ENCODE peak calls at places on chromosome 6, in five cellular contexts. One of them, this sample, is unnamed.

GRCh38 chr6:83231146-83231545 is 38.0 kb downstream of the RWDD2A start:
- DNase-seq in naive thymus-derived CD4-positive, alpha-beta T cell: no peak
- DNase-seq in NCI-H1417: no peak
- DNase-seq in left cardiac atrium: no peak
- DNase-seq in iris pigment epithelial cell: peak
- DNase-seq in this sample: no peak

GRCh38 chr6:86961432-86962200 is 24.3 kb downstream of the HTR1E start:
- DNase-seq in left cardiac atrium: no peak
- DNase-seq in NCI-H1417: no peak
- DNase-seq in iris pigment epithelial cell: no peak
- DNase-seq in naive thymus-derived CD4-positive, alpha-beta T cell: no peak
- DNase-seq in this sample: no peak

GRCh38 chr6:69942485-69942884 is 76.1 kb downstream of the COL19A1 start:
- DNase-seq in left cardiac atrium: no peak
- DNase-seq in iris pigment epithelial cell: no peak
- DNase-seq in naive thymus-derived CD4-positive, alpha-beta T cell: no peak
- DNase-seq in NCI-H1417: no peak
- DNase-seq in this sample: no peak

GRCh38 chr6:45631396-45631795 is 253.7 kb upstream of the SUPT3H start:
- DNase-seq in naive thymus-derived CD4-positive, alpha-beta T cell: no peak
- DNase-seq in iris pigment epithelial cell: peak
- DNase-seq in left cardiac atrium: no peak
- DNase-seq in NCI-H1417: no peak
- DNase-seq in this sample: no peak

GRCh38 chr6:94511502-94512088 is 1065.7 kb upstream of the MANEA start:
- DNase-seq in naive thymus-derived CD4-positive, alpha-beta T cell: no peak
- DNase-seq in NCI-H1417: no peak
- DNase-seq in iris pigment epithelial cell: no peak
- DNase-seq in left cardiac atrium: no peak
- DNase-seq in this sample: no peak

GRCh38 chr6:170286934-170287265 is 4.0 kb downstream of the DLL1 start:
- DNase-seq in NCI-H1417: no peak
- DNase-seq in naive thymus-derived CD4-positive, alpha-beta T cell: no peak
- DNase-seq in iris pigment epithelial cell: no peak
- DNase-seq in left cardiac atrium: no peak
- DNase-seq in this sample: no peak

GRCh38 chr6:74956559-74957428 is 249.1 kb downstream of the COL12A1 start:
- DNase-seq in naive thymus-derived CD4-positive, alpha-beta T cell: no peak
- DNase-seq in left cardiac atrium: no peak
- DNase-seq in NCI-H1417: no peak
- DNase-seq in iris pigment epithelial cell: no peak
- DNase-seq in this sample: no peak

GRCh38 chr6:127120787-127121636 is 2.5 kb downstream of the RSPO3 start:
- DNase-seq in iris pigment epithelial cell: peak
- DNase-seq in naive thymus-derived CD4-positive, alpha-beta T cell: peak
- DNase-seq in left cardiac atrium: peak
- DNase-seq in NCI-H1417: peak
- DNase-seq in this sample: peak

GRCh38 chr6:30489081-30490030 is at the start of gene HLA-E:
- DNase-seq in naive thymus-derived CD4-positive, alpha-beta T cell: peak
- DNase-seq in iris pigment epithelial cell: peak
- DNase-seq in NCI-H1417: peak
- DNase-seq in left cardiac atrium: peak
- DNase-seq in this sample: peak

GRCh38 chr6:45454008-45454911 is 76.5 kb upstream of the SUPT3H start:
- DNase-seq in iris pigment epithelial cell: peak
- DNase-seq in left cardiac atrium: no peak
- DNase-seq in NCI-H1417: no peak
- DNase-seq in naive thymus-derived CD4-positive, alpha-beta T cell: no peak
- DNase-seq in this sample: no peak

GRCh38 chr6:142856857-142857608 is 87.9 kb downstream of the HIVEP2 start:
- DNase-seq in NCI-H1417: no peak
- DNase-seq in iris pigment epithelial cell: no peak
- DNase-seq in left cardiac atrium: no peak
- DNase-seq in naive thymus-derived CD4-positive, alpha-beta T cell: peak
- DNase-seq in this sample: no peak

GRCh38 chr6:95519228-95520037 is 57.9 kb upstream of the MANEA start:
- DNase-seq in left cardiac atrium: no peak
- DNase-seq in iris pigment epithelial cell: no peak
- DNase-seq in naive thymus-derived CD4-positive, alpha-beta T cell: no peak
- DNase-seq in NCI-H1417: no peak
- DNase-seq in this sample: no peak

GRCh38 chr6:79134699-79135474 is 56.8 kb upstream of the PHIP start:
- DNase-seq in iris pigment epithelial cell: no peak
- DNase-seq in left cardiac atrium: no peak
- DNase-seq in NCI-H1417: peak
- DNase-seq in naive thymus-derived CD4-positive, alpha-beta T cell: no peak
- DNase-seq in this sample: no peak

GRCh38 chr6:102039450-102039849 is 645.9 kb downstream of the GRIK2 start:
- DNase-seq in iris pigment epithelial cell: no peak
- DNase-seq in NCI-H1417: no peak
- DNase-seq in left cardiac atrium: no peak
- DNase-seq in naive thymus-derived CD4-positive, alpha-beta T cell: no peak
- DNase-seq in this sample: no peak

This sample was measured in SIG-M5.